ENCODE peak calls at places on chromosome 9, in seven cellular contexts. J, W, L, G, E, R and B are unnamed samples.

GRCh38 chr9:113350937-113351336 is 1.6 kb downstream of the BSPRY start:
- DNase-seq in J (no peak), W (no peak), L (no peak), G (no peak), E (peak), R (no peak), B (no peak)

GRCh38 chr9:129910628-129911567 is 75.6 kb downstream of the USP20 start:
- DNase-seq in J (no peak), W (no peak), L (no peak), G (peak), E (peak), R (no peak), B (peak)

GRCh38 chr9:93587651-93588347 is 11.4 kb downstream of the PHF2 start:
- DNase-seq in J (peak), W (no peak), L (no peak), G (no peak), E (peak), R (no peak), B (no peak)

GRCh38 chr9:98101868-98102273 is 17.2 kb downstream of the TRIM14 start:
- DNase-seq in J (no peak), W (peak), L (peak), G (no peak), E (no peak), R (peak), B (no peak)

GRCh38 chr9:122201641-122202040 is 27.1 kb downstream of the LHX6 start:
- DNase-seq in J (no peak), W (no peak), L (no peak), G (no peak), E (no peak), R (no peak), B (no peak)

GRCh38 chr9:82961504-82962125 is 101.3 kb downstream of the RASEF start:
- DNase-seq in J (peak), W (peak), L (no peak), G (peak), E (peak), R (peak), B (peak)

GRCh38 chr9:129630967-129631672 is 5.2 kb downstream of the NTMT1 start:
- DNase-seq in J (peak), W (no peak), L (no peak), G (no peak), E (no peak), R (no peak), B (no peak)

GRCh38 chr9:91089405-91090131 is 272.1 kb downstream of the AUH start:
- DNase-seq in J (peak), W (no peak), L (no peak), G (no peak), E (peak), R (peak), B (no peak)

GRCh38 chr9:24036459-24036858 is 210.4 kb upstream of the ELAVL2 start:
- DNase-seq in J (peak), W (no peak), L (no peak), G (no peak), E (no peak), R (no peak), B (no peak)

GRCh38 chr9:101418518-101419111 is 17.0 kb downstream of the ALDOB start:
- DNase-seq in J (no peak), W (no peak), L (no peak), G (no peak), E (no peak), R (no peak), B (no peak)

GRCh38 chr9:124342402-124342945 is 72.8 kb downstream of the PSMB7 start:
- DNase-seq in J (no peak), W (peak), L (no peak), G (no peak), E (peak), R (no peak), B (no peak)

GRCh38 chr9:2291980-2292704 is 277.0 kb downstream of the SMARCA2 start:
- DNase-seq in J (no peak), W (no peak), L (no peak), G (no peak), E (no peak), R (no peak), B (no peak)

GRCh38 chr9:31325778-31326177 is 1058.7 kb upstream of the ACO1 start:
- DNase-seq in J (no peak), W (no peak), L (no peak), G (no peak), E (no peak), R (no peak), B (no peak)